ENCODE peak calls at places on chromosomes 6 and 20, in nine cellular contexts. B is cardiac fibroblast, D is PC-3, G is tibial nerve, K is AG04449, E is endodermal cell, Z is choroid plexus epithelial cell, Y is GM12865, F is brain microvascular endothelial cell. O is an unnamed sample.

GRCh38 chr6:97925504-97925903 is 642.5 kb upstream of the MMS22L start:
- DNase-seq in K (no peak), G (no peak), Y (no peak), D (peak), E (no peak), F (no peak), Z (peak), B (no peak), O (no peak)

GRCh38 chr6:111864138-111865048 is 8.9 kb downstream of the FYN start:
- DNase-seq in D (no peak), Y (no peak), B (no peak), G (no peak), E (no peak), F (no peak), K (no peak), Z (no peak), O (no peak)

GRCh38 chr6:99822741-99823512 is 171.1 kb downstream of the MCHR2 start:
- DNase-seq in E (peak), Y (peak), D (peak), G (no peak), Z (peak), K (peak), B (peak), F (peak), O (peak)

GRCh38 chr20:33209789-33210188 is 7.4 kb upstream of the BPIFA3 start:
- DNase-seq in G (peak), B (peak), Z (peak), Y (peak), E (peak), K (no peak), F (peak), D (peak), O (peak)

GRCh38 chr6:132790450-132790849 is 8.0 kb downstream of the SLC18B1 start:
- DNase-seq in Z (no peak), G (no peak), F (no peak), B (no peak), E (no peak), D (no peak), K (no peak), Y (no peak), O (no peak)

GRCh38 chr6:101527467-101527866 is 134.0 kb downstream of the GRIK2 start:
- DNase-seq in B (no peak), F (no peak), D (no peak), E (no peak), Y (no peak), G (no peak), Z (no peak), K (no peak), O (no peak)

GRCh38 chr6:35140991-35141720 is at the start of gene TCP11:
- DNase-seq in E (peak), G (no peak), K (no peak), D (no peak), B (no peak), F (no peak), Y (peak), Z (no peak), O (no peak)

GRCh38 chr6:170271771-170272314 is 19.0 kb downstream of the DLL1 start:
- DNase-seq in Z (no peak), Y (peak), E (no peak), G (no peak), B (no peak), K (no peak), F (no peak), D (no peak), O (no peak)

GRCh38 chr6:100487638-100488037 is 22.9 kb upstream of the SIM1 start:
- DNase-seq in D (no peak), G (no peak), Y (no peak), F (no peak), E (no peak), Z (no peak), K (no peak), B (no peak), O (no peak)

GRCh38 chr6:150713876-150714275 is 114.2 kb downstream of the PLEKHG1 start:
- DNase-seq in K (no peak), E (no peak), F (no peak), B (no peak), Y (no peak), Z (no peak), G (no peak), D (no peak), O (no peak)

GRCh38 chr6:157521665-157522335 is 140.8 kb downstream of the ZDHHC14 start:
- DNase-seq in Z (no peak), Y (no peak), K (no peak), E (no peak), D (no peak), G (no peak), B (peak), F (no peak), O (no peak)

GRCh38 chr20:35091808-35092523 is 641 bp downstream of the TRPC4AP start:
- DNase-seq in D (no peak), Y (peak), E (no peak), Z (peak), K (no peak), B (peak), F (no peak), G (no peak), O (no peak)

GRCh38 chr20:15111654-15112053 is 774.2 kb upstream of the FLRT3 start:
- DNase-seq in B (no peak), Z (no peak), K (no peak), G (no peak), E (no peak), F (no peak), D (no peak), Y (no peak), O (no peak)

GRCh38 chr6:82131441-82131840 is 116.1 kb downstream of the IBTK start:
- DNase-seq in G (no peak), Z (no peak), F (no peak), B (no peak), Y (no peak), K (no peak), E (no peak), D (no peak), O (no peak)

GRCh38 chr6:139977887-139978332 is 603.5 kb upstream of the CITED2 start:
- DNase-seq in G (no peak), E (peak), F (peak), Y (no peak), D (peak), K (no peak), B (peak), Z (peak), O (peak)

GRCh38 chr20:329325-329695 is 4.0 kb downstream of the SOX12 start:
- DNase-seq in B (no peak), Z (no peak), G (no peak), Y (no peak), F (no peak), E (peak), D (no peak), K (no peak), O (no peak)

GRCh38 chr6:91664327-91664959 is 1077.6 kb upstream of the MAP3K7 start:
- DNase-seq in Z (no peak), F (no peak), Y (peak), G (no peak), E (no peak), B (no peak), K (no peak), D (no peak), O (no peak)

GRCh38 chr6:82775361-82775760 is 290.3 kb downstream of the UBE3D start:
- DNase-seq in Z (peak), E (no peak), K (no peak), B (no peak), F (no peak), D (peak), Y (no peak), G (no peak), O (no peak)

GRCh38 chr6:166558156-166559025 is 28.1 kb downstream of the RAMACL start:
- DNase-seq in F (no peak), G (no peak), K (no peak), Y (no peak), E (peak), Z (no peak), D (peak), B (no peak), O (no peak)

GRCh38 chr6:166555066-166555465 is 31.4 kb downstream of the RAMACL start:
- DNase-seq in K (no peak), F (no peak), G (no peak), Y (no peak), B (no peak), D (no peak), E (peak), Z (no peak), O (no peak)

GRCh38 chr6:166556336-166556735 is 30.1 kb downstream of the RAMACL start:
- DNase-seq in D (no peak), Z (no peak), K (no peak), G (no peak), E (no peak), Y (no peak), F (no peak), B (no peak), O (no peak)

GRCh38 chr6:166559211-166559610 is 27.3 kb downstream of the RAMACL start:
- DNase-seq in F (no peak), E (peak), K (peak), D (no peak), Y (no peak), B (peak), Z (no peak), G (no peak), O (no peak)

DNA sequence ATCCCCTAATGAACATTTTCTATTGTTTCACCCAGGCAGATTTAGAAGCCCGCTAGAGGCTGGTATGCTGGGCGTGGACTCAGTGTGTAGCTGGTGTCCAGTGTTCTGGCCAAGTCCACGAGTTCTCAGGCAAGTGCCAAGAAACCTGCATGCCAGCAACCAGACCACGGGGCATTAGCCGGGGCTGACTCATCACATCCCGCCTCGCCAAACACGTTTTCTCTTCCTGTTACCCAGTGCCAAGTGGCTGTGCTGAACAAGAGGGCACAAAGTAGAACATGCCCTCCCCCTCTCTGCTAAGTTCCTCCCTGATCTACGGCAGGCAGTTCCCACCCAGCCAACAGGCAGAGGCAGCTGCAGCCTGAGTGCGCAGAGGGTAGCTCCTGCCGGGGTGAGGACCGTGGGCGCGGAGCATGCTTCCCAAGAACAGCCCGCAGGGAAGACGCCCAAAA is 29.6 kb downstream of the RAMACL start:
- DNase-seq in K (peak), E (no peak), F (peak), D (peak), G (peak), Z (peak), Y (no peak), B (peak), O (peak)
- H3K4me3 ChIP-seq in K (no peak), E (no peak), F (no peak), D (peak), G (no peak), Z (no peak), Y (no peak), B (no peak), O (no peak)

GRCh38 chr20:31654534-31654933 is 16.8 kb downstream of the COX4I2 start:
- DNase-seq in K (no peak), Z (no peak), Y (no peak), D (no peak), F (no peak), B (no peak), G (no peak), E (no peak), O (no peak)

GRCh38 chr20:31653573-31653972 is 15.9 kb downstream of the COX4I2 start:
- DNase-seq in E (no peak), G (no peak), Y (no peak), F (no peak), D (no peak), B (no peak), Z (no peak), K (no peak), O (no peak)

GRCh38 chr20:31652917-31653385 is 15.2 kb downstream of the COX4I2 start:
- DNase-seq in Z (peak), E (no peak), G (no peak), B (peak), Y (no peak), F (no peak), D (peak), K (no peak), O (no peak)
- TF ChIP-seq CTCF in Z (no peak), E (no peak), G (no peak), B (no peak), Y (no peak), F (no peak), D (no peak), K (no peak), O (no peak)

GRCh38 chr6:31118178-31118577 is 2.1 kb downstream of the CDSN start:
- DNase-seq in K (no peak), G (no peak), E (no peak), Y (no peak), Z (no peak), D (no peak), F (no peak), B (no peak), O (no peak)

GRCh38 chr6:31115941-31116560 is 1.5 kb downstream of the PSORS1C1 start:
- DNase-seq in Y (no peak), K (no peak), F (no peak), B (no peak), G (no peak), D (no peak), E (no peak), Z (no peak), O (no peak)

GRCh38 chr6:31114540-31114876 is at the start of gene PSORS1C1:
- DNase-seq in Y (no peak), G (peak), D (peak), Z (peak), B (peak), F (peak), K (peak), E (peak), O (peak)

GRCh38 chr6:31114970-31115849 is 610 bp downstream of the PSORS1C1 start:
- DNase-seq in E (no peak), Z (peak), K (no peak), F (peak), B (peak), G (no peak), D (peak), Y (no peak), O (peak)

GRCh38 chr6:31116661-31117385 is 2.2 kb downstream of the PSORS1C1 start:
- DNase-seq in E (no peak), G (no peak), B (peak), D (no peak), Y (no peak), F (peak), Z (peak), K (no peak), O (no peak)
- H3K4me3 ChIP-seq in E (no peak), G (no peak), B (no peak), D (no peak), Y (no peak), F (no peak), Z (peak), K (no peak), O (no peak)

GRCh38 chr6:26270903-26271639 is 93.9 kb upstream of the BTN3A2 start:
- DNase-seq in Y (peak), G (no peak), F (peak), K (no peak), Z (peak), D (no peak), B (peak), E (peak), O (peak)

GRCh38 chr6:26268659-26269402 is 96.2 kb upstream of the BTN3A2 start:
- DNase-seq in D (peak), G (no peak), E (peak), K (no peak), F (no peak), B (peak), Y (peak), Z (peak), O (peak)

GRCh38 chr6:26271640-26272090 is 93.3 kb upstream of the BTN3A2 start:
- DNase-seq in E (no peak), G (no peak), B (no peak), F (no peak), Y (no peak), Z (no peak), K (no peak), D (no peak), O (no peak)

GRCh38 chr6:26269406-26270120 is 95.4 kb upstream of the BTN3A2 start:
- DNase-seq in D (no peak), B (peak), E (no peak), K (no peak), Z (no peak), F (no peak), G (no peak), Y (peak), O (no peak)

DNA sequence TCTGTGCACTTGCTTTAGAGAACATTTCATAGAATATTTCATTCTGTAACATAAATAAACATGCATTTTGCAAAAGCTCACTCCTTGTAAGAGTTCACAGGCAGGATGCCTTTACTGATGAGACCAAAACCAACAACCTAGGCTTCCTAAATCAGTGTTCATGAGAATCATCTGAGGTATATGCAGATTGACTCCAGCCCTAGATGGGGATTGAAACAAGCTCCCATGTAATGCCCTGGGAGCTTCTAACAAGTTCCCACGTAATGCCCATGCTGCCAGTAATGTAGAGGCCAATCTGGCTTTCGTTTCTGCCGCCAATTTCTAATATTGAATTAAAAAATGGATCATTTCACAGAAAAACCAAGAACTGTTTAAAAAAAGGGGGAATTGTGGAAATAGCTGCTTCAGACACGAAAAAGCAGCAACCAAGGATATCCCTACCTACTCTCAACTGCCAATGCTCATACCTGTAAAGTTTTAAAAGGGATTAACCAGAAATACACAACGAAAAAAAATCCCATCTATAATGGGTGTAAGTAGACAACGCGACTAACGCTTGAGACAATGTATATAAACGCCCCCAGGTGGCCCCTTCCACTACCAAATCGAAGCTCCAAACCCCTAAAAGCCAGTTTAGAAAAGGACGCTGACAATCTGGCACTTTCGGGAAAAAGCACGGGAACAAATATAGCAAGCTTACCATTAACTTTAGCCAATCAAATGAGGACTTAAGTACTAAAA is 94.7 kb upstream of the BTN3A2 start:
- DNase-seq in B (peak), Z (peak), D (no peak), E (no peak), G (no peak), K (no peak), F (no peak), Y (peak), O (peak)
- TF ChIP-seq CTCF in B (no peak), Z (peak), D (no peak), E (peak), G (no peak), K (no peak), F (peak), Y (peak), O (peak)

GRCh38 chr6:106477790-106478189 is 117.3 kb downstream of the CRYBG1 start:
- DNase-seq in E (no peak), K (no peak), Z (no peak), B (no peak), D (no peak), Y (no peak), F (no peak), G (no peak), O (no peak)
- H3K4me3 ChIP-seq in E (no peak), K (no peak), Z (no peak), B (no peak), D (no peak), Y (no peak), F (no peak), G (no peak), O (no peak)

GRCh38 chr20:24871429-24872213 is 77.4 kb upstream of the CST7 start:
- DNase-seq in E (no peak), B (no peak), F (no peak), D (no peak), K (no peak), G (no peak), Y (no peak), Z (peak), O (no peak)

GRCh38 chr20:24870876-24871275 is 78.2 kb upstream of the CST7 start:
- DNase-seq in F (no peak), D (no peak), Y (peak), E (no peak), K (no peak), G (no peak), Z (peak), B (no peak), O (peak)

GRCh38 chr20:24875078-24875477 is 74.0 kb upstream of the CST7 start:
- DNase-seq in D (no peak), E (no peak), Z (no peak), B (no peak), G (no peak), K (no peak), Y (no peak), F (no peak), O (no peak)

GRCh38 chr20:24873015-24873620 is 76.0 kb upstream of the CST7 start:
- DNase-seq in F (no peak), B (no peak), D (no peak), E (no peak), Z (no peak), G (no peak), Y (no peak), K (no peak), O (no peak)

DNA sequence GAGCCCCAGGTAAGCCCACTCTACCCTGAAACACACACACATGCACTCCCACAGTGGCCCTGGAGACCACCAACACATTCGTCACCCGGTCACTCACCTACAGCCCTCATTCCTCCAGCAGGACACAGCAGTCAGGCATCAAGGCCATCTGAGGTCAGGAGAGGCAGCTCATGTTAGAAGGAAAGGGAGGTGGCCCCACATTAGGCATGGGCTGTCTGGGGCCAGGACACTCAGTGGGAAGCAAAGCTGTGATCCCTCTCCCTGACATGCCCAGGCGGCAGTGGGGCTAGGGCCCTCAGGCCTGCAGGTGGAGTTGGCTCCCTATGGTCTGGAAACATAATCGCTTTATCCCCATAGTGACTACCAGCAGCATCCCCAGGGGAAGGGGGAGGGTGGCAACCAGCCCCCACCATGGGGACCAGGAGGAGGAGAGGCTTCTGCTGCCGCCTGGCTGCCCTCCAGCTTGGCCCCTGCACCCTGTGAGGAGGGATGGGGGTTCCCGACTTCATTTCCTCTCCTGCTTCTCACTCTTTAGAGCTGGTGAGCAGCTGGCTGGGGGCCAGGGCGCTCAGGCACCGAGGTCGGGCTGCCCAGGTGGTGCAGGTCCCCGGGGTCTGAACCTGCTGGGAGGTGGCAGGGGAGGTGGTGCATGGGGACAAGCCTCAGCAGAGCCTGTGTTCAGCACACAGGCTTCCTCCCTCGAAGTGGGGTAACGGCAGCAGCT is 76.6 kb upstream of the CST7 start:
- DNase-seq in Y (peak), K (no peak), D (no peak), E (no peak), G (no peak), F (no peak), Z (no peak), B (no peak), O (no peak)
- TF ChIP-seq CTCF in Y (no peak), K (no peak), D (no peak), E (no peak), G (no peak), F (no peak), Z (no peak), B (no peak), O (no peak)

GRCh38 chr20:22808628-22809027 is 224.3 kb upstream of the FOXA2 start:
- DNase-seq in F (no peak), Y (no peak), Z (no peak), B (no peak), G (no peak), D (peak), E (peak), K (no peak), O (no peak)
- H3K4me3 ChIP-seq in F (no peak), Y (no peak), Z (no peak), B (no peak), G (no peak), D (no peak), E (no peak), K (no peak), O (no peak)

GRCh38 chr6:168744866-168745265 is 303.9 kb downstream of the SMOC2 start:
- DNase-seq in Z (no peak), Y (no peak), G (no peak), K (no peak), D (no peak), F (no peak), B (no peak), E (no peak), O (no peak)
- TF ChIP-seq CTCF in Z (no peak), Y (no peak), G (no peak), K (no peak), D (no peak), F (no peak), B (no peak), E (no peak), O (no peak)

O was measured in astrocyte of the spinal cord.